ENCODE peak calls at places on chromosomes 16 and 17, in five cellular contexts. L is MM.1S, E is epithelial cell of esophagus, M is psoas muscle, X is IMR-90. D is an unnamed sample.

GRCh38 chr16:4962716-4963115 is 4.6 kb downstream of the SEC14L5 start:
- DNase-seq in L (peak), E (no peak), M (no peak), X (no peak), D (no peak)

GRCh38 chr17:61395983-61396585 is 3.6 kb upstream of the TBX2 start:
- DNase-seq in L (no peak), E (no peak), M (no peak), X (peak), D (no peak)

GRCh38 chr17:77378318-77379064 is 237.7 kb downstream of the SEC14L1 start:
- DNase-seq in L (no peak), E (no peak), M (no peak), X (no peak), D (no peak)

GRCh38 chr17:41917957-41918391 is 777 bp downstream of the ACLY start:
- DNase-seq in L (peak), E (peak), M (peak), X (peak), D (peak)

GRCh38 chr16:71540-72341 is 690 bp downstream of the RHBDF1 start:
- DNase-seq in L (no peak), E (peak), M (peak), X (peak), D (no peak)

GRCh38 chr17:1031711-1032110 is 34.8 kb downstream of the TIMM22 start:
- DNase-seq in L (no peak), E (no peak), M (peak), X (no peak), D (no peak)

GRCh38 chr17:76191891-76192290 is 48.4 kb downstream of the RNF157 start:
- DNase-seq in L (peak), E (no peak), M (no peak), X (no peak), D (peak)

GRCh38 chr17:63442074-63442473 is 4.0 kb downstream of the CYB561 start:
- DNase-seq in L (no peak), E (no peak), M (no peak), X (no peak), D (no peak)

GRCh38 chr17:79842656-79843474 is 3.6 kb upstream of the CBX4 start:
- DNase-seq in L (no peak), E (no peak), M (no peak), X (no peak), D (peak)

GRCh38 chr17:79843475-79843916 is 4.3 kb upstream of the CBX4 start:
- DNase-seq in L (no peak), E (peak), M (no peak), X (no peak), D (no peak)

GRCh38 chr17:79843917-79844815 is 4.9 kb upstream of the CBX4 start:
- DNase-seq in L (no peak), E (peak), M (peak), X (peak), D (no peak)

GRCh38 chr17:79845601-79845949 is 6.3 kb upstream of the CBX4 start:
- DNase-seq in L (no peak), E (no peak), M (no peak), X (no peak), D (no peak)

DNA sequence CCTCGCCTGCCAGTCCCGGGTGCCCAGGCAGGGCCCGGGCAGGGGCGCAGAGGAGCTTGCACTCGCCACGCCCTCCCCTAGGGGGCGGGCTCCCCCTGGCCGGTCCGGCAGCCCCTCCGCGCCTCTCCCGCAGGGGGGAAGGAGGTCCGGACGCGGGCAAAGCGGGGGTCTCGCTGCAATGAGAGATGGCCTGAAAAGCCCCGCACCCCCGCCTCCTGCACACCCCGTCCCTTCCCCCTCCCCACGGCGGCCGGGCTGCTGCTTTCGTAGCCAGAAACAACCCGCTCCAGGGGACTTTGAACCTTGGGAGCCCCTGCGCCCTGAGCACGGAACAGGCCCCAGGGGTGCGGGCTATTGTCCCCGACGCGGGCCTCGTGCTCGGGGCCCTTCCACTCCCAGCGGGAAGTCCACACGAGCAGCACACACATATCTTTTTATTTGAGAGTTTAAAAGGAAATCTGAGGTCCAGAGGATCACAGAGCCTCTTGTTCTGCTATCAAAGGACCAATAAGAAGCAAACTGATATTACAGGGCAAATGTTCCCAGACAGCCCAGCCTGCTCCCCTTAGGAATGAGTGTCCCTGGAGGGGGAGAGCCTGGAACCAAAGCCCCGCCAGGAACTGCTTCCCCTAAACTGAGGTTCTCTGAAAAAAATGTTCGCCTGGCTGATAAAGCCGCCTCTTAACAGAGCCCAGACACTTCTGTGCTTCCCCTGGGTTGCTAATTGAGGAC is 5.8 kb upstream of the CBX4 start:
- DNase-seq in L (peak), E (peak), M (peak), X (no peak), D (peak)
- TF ChIP-seq CTCF in L (peak), E (peak), M (peak), X (peak), D (peak)

GRCh38 chr17:32910769-32911168 is 17.2 kb upstream of the TMEM98 start:
- DNase-seq in L (no peak), E (no peak), M (no peak), X (no peak), D (no peak)

GRCh38 chr17:32914181-32914580 is 13.8 kb upstream of the TMEM98 start:
- DNase-seq in L (no peak), E (no peak), M (no peak), X (no peak), D (no peak)

GRCh38 chr17:32909787-32910369 is 18.1 kb upstream of the TMEM98 start:
- DNase-seq in L (peak), E (peak), M (peak), X (peak), D (peak)

GRCh38 chr17:32913593-32913992 is 14.4 kb upstream of the TMEM98 start:
- DNase-seq in L (no peak), E (no peak), M (no peak), X (no peak), D (no peak)

DNA sequence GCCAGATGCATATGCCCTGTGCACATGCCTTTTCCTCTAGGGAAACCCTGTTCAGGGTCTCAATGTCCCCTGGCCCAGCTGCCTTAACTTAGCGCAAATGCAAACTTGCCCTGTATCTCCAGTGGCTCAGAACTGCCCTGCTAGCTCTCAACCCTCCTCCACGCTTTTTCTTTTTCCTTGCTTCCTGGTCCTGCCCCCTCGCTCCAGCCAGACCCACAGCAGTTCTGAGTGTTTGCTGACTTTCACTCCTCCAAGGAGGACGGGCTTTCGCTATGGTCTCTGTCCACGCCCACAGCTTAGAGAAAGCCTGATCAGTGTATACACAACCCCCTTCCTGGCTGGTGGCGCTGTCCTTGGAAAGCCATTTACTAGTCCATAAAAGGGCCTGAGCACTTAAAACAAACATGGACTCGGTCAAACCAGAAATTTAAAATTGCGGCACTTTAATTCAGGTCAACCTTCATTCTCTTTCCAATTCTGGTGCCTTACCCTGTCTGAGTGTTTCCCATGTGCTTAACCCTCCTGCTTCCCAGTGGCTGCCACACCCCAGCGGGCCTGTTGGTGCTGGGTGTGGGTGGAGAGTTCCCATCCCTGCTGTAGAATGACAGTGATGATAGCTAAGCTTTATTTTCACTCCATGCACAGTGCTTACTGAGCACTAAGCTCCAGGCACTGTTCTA is 15.6 kb upstream of the TMEM98 start:
- DNase-seq in L (no peak), E (peak), M (peak), X (peak), D (no peak)
- H3K4me3 ChIP-seq in L (no peak), E (no peak), M (no peak), X (no peak), D (no peak)

GRCh38 chr16:22123146-22123545 is 30.8 kb downstream of the VWA3A start:
- DNase-seq in L (no peak), E (peak), M (no peak), X (no peak), D (peak)

GRCh38 chr16:22123759-22124490 is 31.6 kb downstream of the VWA3A start:
- DNase-seq in L (no peak), E (no peak), M (no peak), X (no peak), D (no peak)

GRCh38 chr16:22117666-22118065 is 25.3 kb downstream of the VWA3A start:
- DNase-seq in L (no peak), E (peak), M (no peak), X (no peak), D (no peak)

GRCh38 chr16:22122239-22122638 is 29.9 kb downstream of the VWA3A start:
- DNase-seq in L (no peak), E (no peak), M (no peak), X (no peak), D (no peak)

DNA sequence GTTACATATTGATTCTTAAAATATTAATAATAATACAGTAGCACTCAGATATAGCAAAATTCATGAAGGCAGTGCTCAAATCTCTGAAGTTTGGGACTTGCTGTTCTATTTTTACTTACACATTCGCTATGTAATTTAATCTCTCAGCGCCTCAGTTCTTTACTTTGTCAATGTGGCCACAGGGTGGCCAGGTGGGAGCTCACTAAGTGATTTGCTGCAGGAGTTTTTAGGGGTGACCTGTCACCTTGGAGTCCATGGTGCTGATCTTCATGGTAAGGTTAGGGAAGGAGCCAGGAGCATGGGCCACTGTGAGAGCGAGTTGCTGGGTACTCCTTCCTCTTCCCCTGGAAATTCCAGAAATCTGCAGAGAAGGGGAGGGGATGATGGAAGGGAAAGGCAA is 28.1 kb downstream of the VWA3A start:
- DNase-seq in L (no peak), E (no peak), M (no peak), X (no peak), D (no peak)
- TF ChIP-seq CTCF in L (no peak), E (no peak), M (no peak), X (no peak), D (no peak)

GRCh38 chr16:89193021-89193575 is 7.2 kb downstream of the SLC22A31 start:
- DNase-seq in L (peak), E (peak), M (peak), X (peak), D (no peak)

GRCh38 chr16:89193576-89194293 is 6.6 kb downstream of the SLC22A31 start:
- DNase-seq in L (no peak), E (no peak), M (no peak), X (no peak), D (no peak)

GRCh38 chr16:89191033-89191900 is 9.1 kb downstream of the SLC22A31 start:
- DNase-seq in L (no peak), E (no peak), M (no peak), X (no peak), D (no peak)

GRCh38 chr16:89190150-89190958 is 10.0 kb downstream of the SLC22A31 start:
- DNase-seq in L (no peak), E (no peak), M (no peak), X (no peak), D (no peak)

GRCh38 chr16:89191901-89192184 is 8.5 kb downstream of the SLC22A31 start:
- DNase-seq in L (no peak), E (no peak), M (no peak), X (no peak), D (no peak)
- H3K4me3 ChIP-seq in L (peak), E (no peak), M (peak), X (peak), D (peak)

DNA sequence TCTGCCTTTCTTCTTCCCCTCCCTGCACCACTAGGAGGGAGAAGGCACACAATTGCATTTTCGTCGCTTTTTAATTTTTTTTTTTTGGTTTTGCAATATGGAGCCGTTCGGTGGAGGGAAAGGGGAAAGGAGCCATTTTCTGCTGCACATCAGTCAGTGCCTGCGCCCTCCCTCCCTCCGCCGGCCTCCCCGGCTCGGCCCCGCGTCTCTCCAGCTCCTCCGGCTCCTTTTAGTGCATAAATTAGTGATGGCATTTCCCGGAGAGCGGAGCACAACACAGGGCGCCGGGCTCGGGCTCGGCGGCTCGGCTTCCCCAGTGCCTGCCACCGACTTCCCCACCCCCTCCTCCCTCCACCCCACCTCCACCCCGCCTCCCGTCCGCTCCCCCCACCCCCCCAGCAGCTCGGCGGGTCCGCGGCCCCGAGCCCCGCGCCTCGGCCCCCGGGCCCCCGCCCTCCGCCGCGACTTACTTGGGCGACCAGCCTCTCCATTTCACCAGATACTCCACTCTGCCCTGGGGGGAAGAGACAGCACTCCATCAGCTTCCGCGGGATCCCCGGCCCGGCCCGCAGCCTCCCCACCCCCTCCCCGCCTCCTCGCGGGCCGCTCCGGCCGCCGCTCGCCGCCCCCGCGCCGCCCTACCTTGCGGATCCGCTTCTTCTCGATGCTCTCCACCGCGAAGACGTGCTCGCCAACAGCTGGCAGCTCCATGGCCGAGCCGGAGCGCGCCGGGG is 532 bp downstream of the CBX4 start:
- DNase-seq in L (peak), E (peak), M (peak), X (peak), D (peak)
- TF ChIP-seq CTCF in L (no peak), E (no peak), M (no peak), X (peak), D (no peak)

DNA sequence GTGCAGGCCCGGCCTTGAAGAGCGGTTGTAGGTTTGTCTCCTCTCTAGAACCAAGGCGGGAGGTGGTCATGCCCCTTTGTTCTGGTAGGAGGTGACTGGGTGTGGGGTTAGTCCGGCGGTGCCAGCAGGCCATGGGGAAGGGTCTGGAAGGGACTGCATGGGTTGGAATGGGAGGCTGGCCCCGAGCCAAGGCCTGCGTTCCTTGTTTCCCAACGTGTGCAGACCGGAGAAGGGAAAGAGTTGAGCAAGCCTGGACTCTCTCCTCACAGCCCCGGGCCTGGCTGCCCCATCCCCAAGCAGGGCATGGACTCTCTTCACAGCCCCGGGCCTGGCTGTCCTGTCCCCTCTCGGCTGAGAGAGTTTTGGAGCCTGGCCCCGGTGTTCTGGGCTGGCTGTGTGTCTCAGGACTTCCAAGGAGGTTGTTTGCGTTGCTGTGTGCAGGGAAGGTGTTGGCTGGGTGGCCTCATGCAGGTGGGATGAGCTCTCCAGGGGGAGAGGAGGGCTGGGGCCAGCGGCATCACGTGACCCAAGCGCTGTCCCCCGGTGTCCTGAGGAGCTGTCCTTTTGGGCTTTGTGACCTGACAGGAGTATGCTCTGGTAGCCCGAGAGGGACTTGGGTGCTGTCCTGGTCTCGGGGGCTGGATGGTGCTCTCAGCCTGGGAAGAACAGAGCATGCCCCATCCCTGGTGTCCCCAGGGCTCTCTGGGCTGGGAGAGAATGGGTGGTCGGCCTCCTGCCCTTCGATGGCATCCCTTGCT is 2.6 kb downstream of the CACNA1H start:
- DNase-seq in L (no peak), E (no peak), M (no peak), X (no peak), D (no peak)
- H3K4me3 ChIP-seq in L (no peak), E (no peak), M (peak), X (no peak), D (no peak)

GRCh38 chr17:3647251-3647650 is 10.7 kb downstream of the CTNS start:
- DNase-seq in L (no peak), E (no peak), M (no peak), X (no peak), D (no peak)

GRCh38 chr17:3645310-3645709 is 8.8 kb downstream of the CTNS start:
- DNase-seq in L (no peak), E (no peak), M (no peak), X (no peak), D (no peak)

GRCh38 chr17:3647769-3648540 is 11.4 kb downstream of the CTNS start:
- DNase-seq in L (peak), E (peak), M (no peak), X (peak), D (peak)
- TF ChIP-seq CTCF in L (peak), E (peak), M (peak), X (peak), D (peak)

GRCh38 chr17:47708312-47708863 is 14.4 kb downstream of the TBKBP1 start:
- DNase-seq in L (no peak), E (no peak), M (no peak), X (no peak), D (no peak)
- H3K4me3 ChIP-seq in L (no peak), E (no peak), M (peak), X (no peak), D (no peak)

DNA sequence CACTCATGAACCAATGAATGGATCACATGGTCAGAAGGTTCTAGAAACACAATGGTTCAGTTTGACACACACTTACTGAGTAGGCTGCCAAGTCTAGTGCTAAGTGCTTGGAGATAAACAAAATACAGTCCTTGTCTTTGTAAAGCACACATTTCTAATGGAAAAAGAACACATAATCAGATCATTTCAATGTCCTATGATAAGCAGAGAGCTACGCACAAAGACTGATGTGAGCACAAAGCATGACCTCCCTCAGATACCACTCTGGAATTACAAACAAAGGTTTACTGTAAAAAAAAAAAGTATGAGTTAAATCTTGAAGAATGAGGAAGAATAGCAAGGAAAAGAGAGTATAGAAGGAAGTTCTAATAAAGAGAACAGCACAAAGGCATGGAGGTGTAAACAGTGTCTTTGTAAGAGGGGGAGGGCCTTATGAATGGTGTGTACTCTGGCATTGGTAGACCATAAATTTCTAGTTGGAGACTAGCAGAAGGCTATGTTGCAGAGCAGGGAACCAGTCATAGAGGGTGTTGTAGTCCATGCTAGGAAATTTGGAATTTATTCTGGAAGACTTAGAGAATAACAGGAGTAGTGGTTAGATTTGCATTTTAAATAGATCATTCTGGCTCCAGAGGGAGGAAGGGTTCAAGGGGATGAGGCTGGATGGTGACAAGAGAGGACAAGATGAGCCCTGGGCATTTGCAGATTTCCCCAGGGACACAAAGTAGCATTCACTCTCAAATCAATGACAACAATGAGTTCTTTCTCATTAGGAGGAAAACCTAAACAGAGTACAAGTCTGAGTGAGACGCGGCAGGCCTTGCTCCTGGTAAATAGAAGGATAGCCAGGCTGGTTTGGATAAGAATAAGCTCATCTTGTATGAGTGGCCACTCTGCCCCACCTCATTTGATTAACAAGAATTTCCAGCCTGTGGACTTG is 468.0 kb downstream of the TOX3 start:
- DNase-seq in L (no peak), E (no peak), M (no peak), X (no peak), D (no peak)
- TF ChIP-seq CTCF in L (no peak), E (no peak), M (no peak), X (no peak), D (no peak)

GRCh38 chr16:27242398-27242797 is 26.2 kb downstream of the NSMCE1 start:
- DNase-seq in L (no peak), E (no peak), M (no peak), X (no peak), D (no peak)
- H3K4me3 ChIP-seq in L (peak), E (no peak), M (no peak), X (no peak), D (no peak)